ENCODE peak calls at places on chromosomes 5 and 9, in six cellular contexts. V, Z, W, B, A and H are unnamed samples.

GRCh38 chr9:110370316-110370715 is 32.7 kb upstream of the TXNDC8 start:
- DNase-seq in V (no peak), Z (no peak), W (no peak), B (no peak), A (no peak), H (no peak)

GRCh38 chr9:98957826-98958225 is 14.1 kb downstream of the COL15A1 start:
- DNase-seq in V (no peak), Z (no peak), W (no peak), B (no peak), A (no peak), H (no peak)

GRCh38 chr5:172362755-172363154 is 79.2 kb upstream of the UBTD2 start:
- DNase-seq in V (no peak), Z (no peak), W (no peak), B (no peak), A (no peak), H (no peak)

GRCh38 chr5:104800440-104801048 is 1238.0 kb upstream of the NUDT12 start:
- DNase-seq in V (no peak), Z (no peak), W (no peak), B (peak; percentile 16), A (no peak), H (no peak)

GRCh38 chr9:128114326-128115186 is 13.0 kb downstream of the PTGES2 start:
- DNase-seq in V (peak; percentile 63), Z (no peak), W (no peak), B (no peak), A (no peak), H (no peak)

GRCh38 chr9:123414921-123415592 is 59.1 kb downstream of the CRB2 start:
- DNase-seq in V (no peak), Z (no peak), W (no peak), B (no peak), A (no peak), H (no peak)

GRCh38 chr9:126532019-126532462 is 81.7 kb upstream of the LMX1B start:
- DNase-seq in V (no peak), Z (no peak), W (no peak), B (no peak), A (no peak), H (no peak)

GRCh38 chr5:136886623-136887022 is 521.3 kb upstream of the TRPC7 start:
- DNase-seq in V (no peak), Z (no peak), W (no peak), B (no peak), A (no peak), H (no peak)

GRCh38 chr5:169004551-169004950 is 296.4 kb downstream of the SLIT3 start:
- DNase-seq in V (no peak), Z (no peak), W (no peak), B (no peak), A (no peak), H (no peak)

GRCh38 chr5:40383719-40384651 is 295.7 kb upstream of the PTGER4 start:
- DNase-seq in V (no peak), Z (no peak), W (no peak), B (no peak), A (no peak), H (no peak)

GRCh38 chr5:1161832-1162229 is 39.6 kb upstream of the SLC6A19 start:
- DNase-seq in V (no peak), Z (no peak), W (no peak), B (no peak), A (no peak), H (no peak)

GRCh38 chr9:89361816-89362646 is 43.7 kb downstream of the SECISBP2 start:
- DNase-seq in V (no peak), Z (no peak), W (no peak), B (no peak), A (no peak), H (no peak)

GRCh38 chr9:37338218-37338617 is 84.3 kb upstream of the GRHPR start:
- DNase-seq in V (no peak), Z (no peak), W (no peak), B (no peak), A (no peak), H (no peak)

GRCh38 chr5:30436718-30437117 is 756.8 kb upstream of the CDH6 start:
- DNase-seq in V (no peak), Z (no peak), W (no peak), B (no peak), A (no peak), H (no peak)

GRCh38 chr9:126502417-126503332 is 111.1 kb upstream of the LMX1B start:
- DNase-seq in V (no peak), Z (no peak), W (no peak), B (no peak), A (no peak), H (no peak)

GRCh38 chr5:50929174-50929573 is 262.7 kb downstream of the PARP8 start:
- DNase-seq in V (no peak), Z (no peak), W (no peak), B (no peak), A (no peak), H (no peak)

GRCh38 chr5:95284512-95285405 is at the start of gene MCTP1:
- DNase-seq in V (peak; percentile 70), Z (no peak), W (no peak), B (no peak), A (no peak), H (no peak)

GRCh38 chr5:140608730-140609520 is 24.1 kb downstream of the CD14 start:
- DNase-seq in V (no peak), Z (no peak), W (no peak), B (no peak), A (no peak), H (no peak)

GRCh38 chr5:77972545-77973252 is 196.6 kb upstream of the TBCA start:
- DNase-seq in V (no peak), Z (no peak), W (no peak), B (no peak), A (no peak), H (peak; percentile 21)

GRCh38 chr9:128642675-128643074 is 14.0 kb downstream of the DYNC2I2 start:
- DNase-seq in V (no peak), Z (no peak), W (no peak), B (no peak), A (no peak), H (no peak)